ENCODE peak calls at places on chromosome 15, in four cellular contexts. One of them, this sample, is unnamed.

GRCh38 chr15:95291878-95292472 is 1038.5 kb upstream of the NR2F2 start:
- DNase-seq in RWPE2: no peak
- DNase-seq in fibroblast of villous mesenchyme: peak
- DNase-seq in bronchial epithelial cell: peak
- DNase-seq in this sample: no peak

GRCh38 chr15:54131410-54131809 is 153.2 kb downstream of the UNC13C start:
- DNase-seq in RWPE2: no peak
- DNase-seq in fibroblast of villous mesenchyme: no peak
- DNase-seq in bronchial epithelial cell: peak
- DNase-seq in this sample: no peak

GRCh38 chr15:65651831-65652749 is 30.4 kb downstream of the SLC24A1 start:
- DNase-seq in RWPE2: no peak
- DNase-seq in fibroblast of villous mesenchyme: no peak
- DNase-seq in bronchial epithelial cell: no peak
- DNase-seq in this sample: no peak

GRCh38 chr15:90762109-90762508 is 45.0 kb downstream of the BLM start:
- DNase-seq in RWPE2: no peak
- DNase-seq in fibroblast of villous mesenchyme: peak
- DNase-seq in bronchial epithelial cell: no peak
- DNase-seq in this sample: no peak

GRCh38 chr15:53534105-53534839 is 225.2 kb downstream of the WDR72 start:
- DNase-seq in RWPE2: no peak
- DNase-seq in fibroblast of villous mesenchyme: no peak
- DNase-seq in bronchial epithelial cell: peak
- DNase-seq in this sample: no peak

GRCh38 chr15:45228931-45229330 is 23.1 kb upstream of the SLC28A2 start:
- DNase-seq in RWPE2: no peak
- DNase-seq in fibroblast of villous mesenchyme: no peak
- DNase-seq in bronchial epithelial cell: no peak
- DNase-seq in this sample: no peak

GRCh38 chr15:58539548-58539947 is 107.8 kb downstream of the LIPC start:
- DNase-seq in RWPE2: no peak
- DNase-seq in fibroblast of villous mesenchyme: no peak
- DNase-seq in bronchial epithelial cell: no peak
- DNase-seq in this sample: no peak

GRCh38 chr15:39834256-39834655 is 51.6 kb upstream of the FSIP1 start:
- DNase-seq in RWPE2: no peak
- DNase-seq in fibroblast of villous mesenchyme: peak
- DNase-seq in bronchial epithelial cell: peak
- DNase-seq in this sample: no peak

GRCh38 chr15:68389936-68390790 is 41.8 kb downstream of the ITGA11 start:
- DNase-seq in RWPE2: peak
- DNase-seq in fibroblast of villous mesenchyme: peak
- DNase-seq in bronchial epithelial cell: peak
- DNase-seq in this sample: no peak

GRCh38 chr15:45550436-45550835 is 27.9 kb upstream of the SLC30A4 start:
- DNase-seq in RWPE2: no peak
- DNase-seq in fibroblast of villous mesenchyme: peak
- DNase-seq in bronchial epithelial cell: peak
- DNase-seq in this sample: no peak

GRCh38 chr15:40104865-40105516 is 3.7 kb downstream of the BMF start:
- DNase-seq in RWPE2: peak
- DNase-seq in fibroblast of villous mesenchyme: peak
- DNase-seq in bronchial epithelial cell: peak
- DNase-seq in this sample: peak

GRCh38 chr15:64847876-64848716 is 6.4 kb downstream of the PLEKHO2 start:
- DNase-seq in RWPE2: no peak
- DNase-seq in fibroblast of villous mesenchyme: no peak
- DNase-seq in bronchial epithelial cell: no peak
- DNase-seq in this sample: no peak

GRCh38 chr15:88124199-88124598 is 132.3 kb downstream of the NTRK3 start:
- DNase-seq in RWPE2: no peak
- DNase-seq in fibroblast of villous mesenchyme: no peak
- DNase-seq in bronchial epithelial cell: no peak
- DNase-seq in this sample: no peak

GRCh38 chr15:100350434-100351226 is 8.9 kb upstream of the ADAMTS17 start:
- DNase-seq in RWPE2: no peak
- DNase-seq in fibroblast of villous mesenchyme: peak
- DNase-seq in bronchial epithelial cell: peak
- DNase-seq in this sample: no peak

GRCh38 chr15:100348578-100348977 is 6.8 kb upstream of the ADAMTS17 start:
- DNase-seq in RWPE2: no peak
- DNase-seq in fibroblast of villous mesenchyme: no peak
- DNase-seq in bronchial epithelial cell: peak
- DNase-seq in this sample: no peak

GRCh38 chr15:100349696-100350433 is 8.1 kb upstream of the ADAMTS17 start:
- DNase-seq in RWPE2: peak
- DNase-seq in fibroblast of villous mesenchyme: peak
- DNase-seq in bronchial epithelial cell: peak
- DNase-seq in this sample: peak

GRCh38 chr15:100346866-100347512 is 5.2 kb upstream of the ADAMTS17 start:
- DNase-seq in RWPE2: no peak
- DNase-seq in fibroblast of villous mesenchyme: no peak
- DNase-seq in bronchial epithelial cell: no peak
- DNase-seq in this sample: peak

GRCh38 chr15:100349321-100349695 is 7.5 kb upstream of the ADAMTS17 start:
- DNase-seq in RWPE2: no peak
- DNase-seq in fibroblast of villous mesenchyme: no peak
- DNase-seq in bronchial epithelial cell: no peak
- DNase-seq in this sample: no peak
- H3K4me3 ChIP-seq in RWPE2: peak
- H3K4me3 ChIP-seq in fibroblast of villous mesenchyme: peak
- H3K4me3 ChIP-seq in bronchial epithelial cell: peak
- H3K4me3 ChIP-seq in this sample: peak

GRCh38 chr15:38010390-38010789 is 76.0 kb downstream of the TMCO5A start:
- DNase-seq in RWPE2: no peak
- DNase-seq in fibroblast of villous mesenchyme: peak
- DNase-seq in bronchial epithelial cell: no peak
- DNase-seq in this sample: peak
- TF ChIP-seq CTCF in RWPE2: no peak
- TF ChIP-seq CTCF in fibroblast of villous mesenchyme: peak
- TF ChIP-seq CTCF in bronchial epithelial cell: no peak
- TF ChIP-seq CTCF in this sample: peak

DNA sequence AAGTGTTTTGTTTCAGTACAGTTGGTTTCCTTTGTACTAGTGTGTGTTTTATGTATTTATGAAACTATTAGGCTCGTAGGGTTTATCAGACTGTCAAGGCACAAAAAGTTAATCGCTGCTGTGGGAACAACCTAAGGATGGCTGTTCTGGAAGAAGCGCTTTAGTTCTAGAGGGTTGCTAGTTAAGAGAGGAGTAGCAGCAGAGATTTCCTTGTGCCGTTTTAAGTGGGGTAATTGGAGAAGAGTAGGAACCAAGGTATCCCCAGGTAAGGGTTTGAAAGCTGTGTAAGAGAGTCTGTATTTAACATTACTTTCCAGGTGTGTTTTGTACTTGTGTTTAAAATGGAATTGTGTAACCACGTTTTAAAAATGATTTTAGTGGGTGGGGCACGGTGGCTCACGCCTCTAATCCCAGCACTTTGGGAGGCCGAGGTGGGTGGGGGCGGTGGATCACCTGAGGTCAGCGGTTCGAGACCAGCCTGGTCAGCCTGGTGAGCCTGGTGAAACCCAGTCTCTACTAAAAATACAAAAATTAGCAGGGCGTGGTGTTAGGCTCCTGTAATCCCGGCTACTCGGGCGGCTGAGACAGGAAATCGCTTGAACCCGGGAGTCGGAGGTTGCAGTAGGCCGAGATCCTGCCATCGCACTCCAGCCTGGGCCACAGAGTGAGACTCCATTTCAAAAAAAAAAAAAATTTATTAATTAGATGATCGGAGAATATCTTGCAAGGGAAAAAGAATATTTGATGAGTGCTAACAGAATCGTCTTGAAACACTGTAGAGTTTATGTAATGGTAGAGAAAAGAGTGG is 2.6 kb downstream of the MORF4L1 start:
- DNase-seq in RWPE2: no peak
- DNase-seq in fibroblast of villous mesenchyme: no peak
- DNase-seq in bronchial epithelial cell: no peak
- DNase-seq in this sample: no peak
- H3K4me3 ChIP-seq in RWPE2: peak
- H3K4me3 ChIP-seq in fibroblast of villous mesenchyme: peak
- H3K4me3 ChIP-seq in bronchial epithelial cell: peak
- H3K4me3 ChIP-seq in this sample: peak

GRCh38 chr15:93362203-93362602 is 273.2 kb upstream of the RGMA start:
- DNase-seq in RWPE2: no peak
- DNase-seq in fibroblast of villous mesenchyme: no peak
- DNase-seq in bronchial epithelial cell: no peak
- DNase-seq in this sample: no peak

GRCh38 chr15:93366387-93367100 is 277.5 kb upstream of the RGMA start:
- DNase-seq in RWPE2: no peak
- DNase-seq in fibroblast of villous mesenchyme: no peak
- DNase-seq in bronchial epithelial cell: peak
- DNase-seq in this sample: no peak

GRCh38 chr15:93359037-93359779 is 270.2 kb upstream of the RGMA start:
- DNase-seq in RWPE2: no peak
- DNase-seq in fibroblast of villous mesenchyme: no peak
- DNase-seq in bronchial epithelial cell: no peak
- DNase-seq in this sample: no peak

GRCh38 chr15:93359780-93360161 is 270.8 kb upstream of the RGMA start:
- DNase-seq in RWPE2: no peak
- DNase-seq in fibroblast of villous mesenchyme: no peak
- DNase-seq in bronchial epithelial cell: no peak
- DNase-seq in this sample: no peak

DNA sequence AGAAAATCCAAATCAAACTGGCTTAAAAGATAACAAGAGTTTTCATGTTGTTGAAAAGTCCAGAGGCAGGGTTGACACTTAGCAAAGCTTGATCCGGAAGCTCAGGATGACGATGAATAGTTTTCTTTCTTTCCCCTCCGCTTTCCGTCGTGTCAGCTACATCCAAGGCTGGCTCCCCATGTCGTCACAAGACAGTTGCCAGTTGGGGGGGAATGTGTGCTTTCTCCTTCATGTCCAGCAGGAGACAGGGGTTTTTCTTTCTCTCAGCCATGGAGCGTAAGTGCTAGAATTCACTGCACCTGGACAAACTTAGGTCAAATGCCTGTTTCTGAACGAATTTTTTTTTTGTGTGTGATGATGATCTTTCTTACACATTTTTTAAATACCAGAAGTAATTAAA is 273.8 kb upstream of the RGMA start:
- DNase-seq in RWPE2: no peak
- DNase-seq in fibroblast of villous mesenchyme: no peak
- DNase-seq in bronchial epithelial cell: no peak
- DNase-seq in this sample: no peak
- TF ChIP-seq CTCF in RWPE2: no peak
- TF ChIP-seq CTCF in fibroblast of villous mesenchyme: no peak
- TF ChIP-seq CTCF in bronchial epithelial cell: no peak
- TF ChIP-seq CTCF in this sample: no peak

DNA sequence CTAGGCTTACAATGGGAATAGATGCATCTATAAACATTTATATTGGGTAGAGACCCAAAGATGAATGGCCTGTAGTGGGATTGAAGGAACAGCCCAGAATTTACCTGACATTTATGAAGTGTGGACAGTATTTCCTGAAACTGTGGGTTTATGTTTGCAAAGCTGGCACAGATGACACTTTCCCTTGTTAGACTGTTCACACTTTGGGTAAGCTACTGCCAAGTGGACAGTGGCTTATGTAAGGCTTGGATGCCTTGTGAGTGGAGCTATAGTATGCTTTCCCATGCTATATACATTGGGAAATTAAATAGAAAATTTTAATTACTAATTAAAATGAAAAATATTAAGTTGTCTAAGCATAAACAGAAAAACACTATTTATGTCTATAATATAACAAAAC is 48.5 kb downstream of the STARD9 start:
- DNase-seq in RWPE2: no peak
- DNase-seq in fibroblast of villous mesenchyme: no peak
- DNase-seq in bronchial epithelial cell: no peak
- DNase-seq in this sample: no peak
- H3K4me3 ChIP-seq in RWPE2: no peak
- H3K4me3 ChIP-seq in fibroblast of villous mesenchyme: no peak
- H3K4me3 ChIP-seq in bronchial epithelial cell: no peak
- H3K4me3 ChIP-seq in this sample: no peak

GRCh38 chr15:78768531-78769408 is 42.5 kb downstream of the ADAMTS7 start:
- DNase-seq in RWPE2: peak
- DNase-seq in fibroblast of villous mesenchyme: no peak
- DNase-seq in bronchial epithelial cell: no peak
- DNase-seq in this sample: no peak

GRCh38 chr15:78768096-78768495 is 43.2 kb downstream of the ADAMTS7 start:
- DNase-seq in RWPE2: peak
- DNase-seq in fibroblast of villous mesenchyme: no peak
- DNase-seq in bronchial epithelial cell: no peak
- DNase-seq in this sample: no peak

GRCh38 chr15:78766041-78766440 is 45.2 kb downstream of the ADAMTS7 start:
- DNase-seq in RWPE2: peak
- DNase-seq in fibroblast of villous mesenchyme: no peak
- DNase-seq in bronchial epithelial cell: no peak
- DNase-seq in this sample: no peak

GRCh38 chr15:78763796-78764241 is 47.4 kb downstream of the ADAMTS7 start:
- DNase-seq in RWPE2: peak
- DNase-seq in fibroblast of villous mesenchyme: no peak
- DNase-seq in bronchial epithelial cell: no peak
- DNase-seq in this sample: no peak

GRCh38 chr15:78767331-78767951 is 43.8 kb downstream of the ADAMTS7 start:
- DNase-seq in RWPE2: peak
- DNase-seq in fibroblast of villous mesenchyme: no peak
- DNase-seq in bronchial epithelial cell: no peak
- DNase-seq in this sample: no peak
- TF ChIP-seq CTCF in RWPE2: no peak
- TF ChIP-seq CTCF in fibroblast of villous mesenchyme: no peak
- TF ChIP-seq CTCF in bronchial epithelial cell: peak
- TF ChIP-seq CTCF in this sample: no peak

GRCh38 chr15:66715736-66716667 is 14.0 kb downstream of the SMAD6 start:
- DNase-seq in RWPE2: no peak
- DNase-seq in fibroblast of villous mesenchyme: no peak
- DNase-seq in bronchial epithelial cell: no peak
- DNase-seq in this sample: no peak
- H3K4me3 ChIP-seq in RWPE2: no peak
- H3K4me3 ChIP-seq in fibroblast of villous mesenchyme: no peak
- H3K4me3 ChIP-seq in bronchial epithelial cell: no peak
- H3K4me3 ChIP-seq in this sample: no peak